ENCODE peak calls at places on chromosomes 6 and 20, in six cellular contexts. T is MM.1S, F is neuronal stem cell, D is neural progenitor cell, O is mesendoderm, R is H9. E is an unnamed sample.

GRCh38 chr6:154653853-154654252 is 79.4 kb upstream of the SCAF8 start:
- DNase-seq in D (no peak), R (no peak), O (peak; percentile 37), F (no peak), T (no peak), E (no peak)

GRCh38 chr6:26215200-26216014 is 128.2 kb downstream of the HFE start:
- DNase-seq in F (no peak), R (no peak), D (peak; percentile 47), O (peak; percentile 81), T (peak; percentile 71), E (no peak)

GRCh38 chr6:150418825-150419594 is 50.2 kb downstream of the IYD start:
- DNase-seq in R (peak; percentile 61), F (peak; percentile 21), D (peak; percentile 69), T (peak; percentile 43), O (peak; percentile 63), E (peak; percentile 20)

GRCh38 chr20:62496525-62497218 is 20.9 kb upstream of the GATA5 start:
- DNase-seq in F (no peak), D (peak; percentile 80), R (peak; percentile 81), O (no peak), T (no peak), E (no peak)

GRCh38 chr6:73696990-73697651 is 1.1 kb downstream of the CD109 start:
- DNase-seq in D (no peak), O (peak; percentile 32), T (no peak), F (no peak), R (peak; percentile 41), E (no peak)

GRCh38 chr6:46781478-46782378 is 11.5 kb upstream of the MEP1A start:
- DNase-seq in T (peak; percentile 63), F (peak; percentile 54), R (no peak), D (peak; percentile 79), O (peak; percentile 75), E (peak; percentile 25)

GRCh38 chr6:24911983-24912382 is 23.8 kb downstream of the RIPOR2 start:
- DNase-seq in D (no peak), R (no peak), F (no peak), O (no peak), T (no peak), E (no peak)

GRCh38 chr20:63017076-63017825 is 10.5 kb upstream of the BHLHE23 start:
- DNase-seq in T (no peak), O (no peak), R (peak; percentile 24), F (no peak), D (no peak), E (no peak)

GRCh38 chr6:151647871-151648639 is 154.2 kb downstream of the CCDC170 start:
- DNase-seq in O (peak; percentile 95), D (peak; percentile 75), T (no peak), F (peak; percentile 30), R (peak; percentile 94), E (peak; percentile 30)

GRCh38 chr6:122696079-122696478 is 83.4 kb upstream of the FABP7 start:
- DNase-seq in O (peak; percentile 64), R (no peak), T (no peak), F (no peak), D (no peak), E (no peak)

GRCh38 chr6:21946298-21946783 is 350.5 kb downstream of the PRL start:
- DNase-seq in R (no peak), O (no peak), T (no peak), D (no peak), F (no peak), E (no peak)

GRCh38 chr20:19975901-19976300 is 41.3 kb upstream of the NAA20 start:
- DNase-seq in R (no peak), D (no peak), F (no peak), T (no peak), O (no peak), E (no peak)

GRCh38 chr20:5020760-5021159 is 19.4 kb upstream of the SLC23A2 start:
- DNase-seq in D (no peak), T (no peak), R (no peak), F (no peak), O (no peak), E (no peak)

GRCh38 chr20:43492101-43492500 is 15.4 kb upstream of the L3MBTL1 start:
- DNase-seq in F (no peak), O (no peak), D (no peak), R (no peak), T (no peak), E (no peak)

GRCh38 chr6:163956571-163957407 is 542.3 kb downstream of the QKI start:
- DNase-seq in O (peak; percentile 92), D (peak; percentile 82), R (peak; percentile 83), F (peak; percentile 54), T (peak; percentile 50), E (peak; percentile 40)

GRCh38 chr6:6434151-6434550 is 113.7 kb upstream of the F13A1 start:
- DNase-seq in O (no peak), D (no peak), T (no peak), R (no peak), F (no peak), E (no peak)

GRCh38 chr6:117346142-117346930 is 79.4 kb downstream of the ROS1 start:
- DNase-seq in T (peak; percentile 44), D (peak; percentile 4), O (peak; percentile 13), F (no peak), R (no peak), E (no peak)

GRCh38 chr6:75935473-75935793 is 137.0 kb downstream of the IMPG1 start:
- DNase-seq in F (no peak), R (peak; percentile 46), T (no peak), D (no peak), O (no peak), E (no peak)

GRCh38 chr20:62066983-62067433 is 1.3 kb upstream of the TAF4 start:
- DNase-seq in T (no peak), O (peak; percentile 48), R (peak; percentile 55), F (no peak), D (peak; percentile 57), E (no peak)

GRCh38 chr6:156828280-156828703 is 51.1 kb downstream of the ARID1B start:
- DNase-seq in T (no peak), O (peak; percentile 91), D (no peak), R (no peak), F (no peak), E (no peak)

GRCh38 chr6:39499053-39499452 is 176.6 kb upstream of the KCNK16 start:
- DNase-seq in T (no peak), R (no peak), D (no peak), O (no peak), F (no peak), E (no peak)

GRCh38 chr6:43699564-43700186 is 12.1 kb upstream of the MRPS18A start:
- DNase-seq in O (peak; percentile 60), R (no peak), D (no peak), F (no peak), T (no peak), E (no peak)

GRCh38 chr6:134201716-134202115 is 116.2 kb downstream of the SGK1 start:
- DNase-seq in F (no peak), O (no peak), R (no peak), D (no peak), T (no peak), E (no peak)

GRCh38 chr6:107764684-107765460 is 59.2 kb downstream of the SCML4 start:
- DNase-seq in O (no peak), D (no peak), T (no peak), F (no peak), R (no peak), E (no peak)

GRCh38 chr6:107769053-107769658 is 55.0 kb downstream of the SCML4 start:
- DNase-seq in O (peak; percentile 59), T (no peak), F (no peak), R (no peak), D (peak; percentile 18), E (no peak)

GRCh38 chr6:107767637-107768036 is 56.5 kb downstream of the SCML4 start:
- DNase-seq in F (no peak), D (peak; percentile 9), O (peak; percentile 25), R (peak; percentile 33), T (no peak), E (no peak)

GRCh38 chr6:107763959-107764358 is 60.2 kb downstream of the SCML4 start:
- DNase-seq in R (no peak), D (no peak), O (no peak), F (no peak), T (no peak), E (no peak)

GRCh38 chr6:107768044-107768443 is 56.1 kb downstream of the SCML4 start:
- DNase-seq in D (no peak), T (no peak), O (no peak), R (no peak), F (no peak), E (no peak)
- H3K9ac ChIP-seq in D (no peak overlapping the region), T (no peak overlapping the region), O (no peak overlapping the region), R (no peak overlapping the region), F (no peak overlapping the region), E (no peak overlapping the region)

DNA sequence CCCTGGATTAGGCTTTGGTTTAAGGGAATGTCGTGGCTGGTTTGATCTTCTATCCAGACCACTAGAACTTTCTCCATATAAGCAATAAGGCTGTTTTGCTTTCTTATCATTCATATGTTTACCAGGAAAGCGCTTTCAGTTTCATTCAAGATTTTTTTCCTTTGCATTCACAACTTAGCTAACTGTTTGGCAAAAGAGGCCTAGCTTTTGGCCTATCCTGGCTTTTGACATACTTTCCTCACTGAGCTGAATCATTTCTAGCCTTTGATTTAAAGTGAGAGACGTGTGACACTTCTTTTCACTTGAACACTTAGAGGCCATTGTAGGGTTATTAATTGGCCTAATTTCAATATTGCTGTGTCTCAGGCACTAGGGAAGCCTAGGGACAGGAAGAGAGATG is 1.7 kb upstream of the FAM50B start:
- DNase-seq in O (no peak), R (no peak), D (no peak), T (no peak), F (no peak), E (no peak)
- H3K27me3 ChIP-seq in O (no peaks in the 10 kb centered on the region), R (no peaks in the 10 kb centered on the region), D (no peaks in the 10 kb centered on the region), T (no peaks in the 10 kb centered on the region), F (no peaks in the 10 kb centered on the region), E (no peaks in the 10 kb centered on the region)

GRCh38 chr20:32359633-32360332 is 1.7 kb downstream of the ASXL1 start:
- DNase-seq in R (no peak), F (no peak), T (peak; percentile 14), D (peak; percentile 42), O (no peak), E (no peak)

GRCh38 chr20:32358632-32358882 is 426 bp downstream of the ASXL1 start:
- DNase-seq in D (no peak), T (no peak), R (no peak), O (no peak), F (peak; percentile 29), E (no peak)

GRCh38 chr20:32360333-32360634 is 2.2 kb downstream of the ASXL1 start:
- DNase-seq in F (no peak), D (no peak), O (no peak), T (no peak), R (no peak), E (no peak)

GRCh38 chr20:32357869-32358631 is at the start of gene ASXL1:
- DNase-seq in T (peak; percentile 92), D (peak; percentile 99), O (peak; percentile 99), F (peak; percentile 98), R (peak; percentile 99), E (peak; percentile 94)

GRCh38 chr20:32358883-32359632 is 927 bp downstream of the ASXL1 start:
- DNase-seq in O (peak; percentile 87), T (peak; percentile 72), R (peak; percentile 91), D (peak; percentile 93), F (peak; percentile 81), E (peak; percentile 67)
- H3K4me1 ChIP-seq in O (peaks cover 3% of the 10 kb centered on the region), T (peaks cover 14% of the 10 kb centered on the region), R (no peaks in the 10 kb centered on the region), D (peaks cover 6% of the 10 kb centered on the region), F (peaks cover 9% of the 10 kb centered on the region), E (no peaks in the 10 kb centered on the region)

DNA sequence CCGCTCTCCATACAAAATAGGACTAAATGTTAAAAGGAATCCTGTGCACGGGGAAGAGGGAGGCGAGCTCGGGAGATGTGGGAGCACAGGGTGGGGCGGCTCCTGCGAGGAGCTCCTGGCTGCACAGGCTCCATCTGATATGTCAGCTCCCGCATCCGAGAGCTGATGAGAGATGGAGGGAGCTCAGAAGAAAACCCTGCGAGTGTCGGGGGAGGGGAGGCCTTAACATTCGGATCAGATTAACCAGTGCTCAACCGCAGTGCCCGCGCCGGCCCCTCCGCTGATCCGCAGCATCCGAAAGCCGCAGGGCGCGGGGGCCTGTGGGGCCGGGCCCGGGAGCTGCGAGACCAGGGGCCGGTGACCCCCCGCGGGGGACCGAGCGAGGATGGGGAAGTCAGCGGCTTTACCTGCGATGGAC is 571 bp downstream of the ELOVL4 start:
- DNase-seq in O (peak; percentile 61), F (peak; percentile 32), D (peak; percentile 60), R (peak; percentile 34), T (peak; percentile 12), E (peak; percentile 18)
- H3K9ac ChIP-seq in O (peak overlapping the region; percentile 62), F (peak overlapping the region; percentile 95), D (peak overlapping the region; percentile 14), R (no peak overlapping the region), T (peak overlapping the region; percentile 52), E (peak overlapping the region; percentile 81)